ENCODE peak calls at places on chromosomes 11 and 22, in six cellular contexts. T is Peyer's patch, D is HepG2, S is colonic mucosa, E is heart left ventricle, A is lower lobe of right lung. O is an unnamed sample. For H3K4me1, the result is how much of the 10 kb centered on the place peaks cover.

GRCh38 chr11:8789864-8790263 is 107.3 kb downstream of the RPL27A start:
- DNase-seq in E (no peak), D (no peak), A (no peak), T (no peak), S (peak), O (no peak)

GRCh38 chr11:126602349-126602940 is 247.0 kb downstream of the ST3GAL4 start:
- DNase-seq in T (no peak), D (no peak), E (no peak), S (no peak), A (no peak), O (no peak)

GRCh38 chr22:43217285-43218030 is 30.5 kb upstream of the TTLL12 start:
- DNase-seq in A (no peak), S (no peak), E (no peak), D (no peak), T (no peak), O (no peak)

GRCh38 chr11:62928011-62928410 is 6.8 kb upstream of the CHRM1 start:
- DNase-seq in T (no peak), S (no peak), E (no peak), D (peak), A (no peak), O (peak)

GRCh38 chr11:78145511-78146030 is 6.1 kb upstream of the ALG8 start:
- DNase-seq in D (no peak), S (no peak), A (no peak), T (no peak), E (no peak), O (no peak)

GRCh38 chr11:5891216-5891800 is 1.7 kb upstream of the OR52E5 start:
- DNase-seq in A (no peak), D (no peak), T (no peak), E (no peak), S (no peak), O (no peak)

GRCh38 chr22:17235149-17235655 is 16.0 kb upstream of the ADA2 start:
- DNase-seq in A (peak), S (no peak), E (no peak), D (no peak), T (no peak), O (no peak)

GRCh38 chr11:11036185-11037161 is 178.6 kb upstream of the ZBED5 start:
- DNase-seq in T (no peak), D (peak), S (peak), E (peak), A (no peak), O (peak)

GRCh38 chr11:122724520-122724919 is 69.0 kb downstream of the UBASH3B start:
- DNase-seq in D (no peak), S (no peak), T (no peak), E (no peak), A (no peak), O (no peak)

GRCh38 chr22:21941921-21942320 is 10.7 kb downstream of the PPM1F start:
- DNase-seq in E (no peak), D (no peak), T (no peak), S (no peak), A (no peak), O (no peak)
- H3K4me1 ChIP-seq in E (half or more), D (under half), T (under half), S (under half), A (half or more), O (under half)

GRCh38 chr11:61581030-61581928 is at the start of gene SYT7:
- DNase-seq in E (peak), D (peak), T (peak), S (peak), A (peak), O (peak)
- TF ChIP-seq CTCF in E (no peak), D (peak), T (no peak), S (no peak), A (no peak), O (no peak)

GRCh38 chr11:30992513-30992849 is 377.1 kb downstream of the DCDC1 start:
- DNase-seq in T (no peak), D (peak), S (no peak), E (no peak), A (no peak), O (no peak)
- H3K4me3 ChIP-seq in T (no peak), D (peak), S (no peak), E (no peak), A (no peak), O (no peak)

GRCh38 chr11:68215087-68215445 is 2.0 kb upstream of the KMT5B start:
- DNase-seq in S (no peak), E (no peak), A (peak), T (peak), D (no peak), O (no peak)
- H3K4me1 ChIP-seq in S (under half), E (under half), A (under half), T (under half), D (half or more), O (under half)

DNA sequence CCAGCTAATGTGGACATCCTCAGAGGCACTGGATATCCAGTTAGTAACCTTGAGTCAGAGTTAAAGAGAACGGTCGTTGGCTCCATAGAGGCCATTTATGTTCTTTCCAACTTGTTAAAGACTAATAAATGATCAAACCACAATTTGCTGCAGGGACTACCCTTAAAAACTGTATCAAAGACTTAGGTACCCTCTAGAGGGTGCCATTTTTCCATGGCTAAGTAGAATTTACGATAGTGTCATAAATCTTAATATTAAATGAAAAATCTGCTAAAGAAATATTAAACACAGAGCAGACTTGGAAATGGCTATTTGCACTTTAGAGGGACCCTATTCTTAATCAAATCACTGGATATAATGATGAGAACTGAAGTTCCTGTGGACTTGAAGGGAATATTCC is 685.2 kb upstream of the CHORDC1 start:
- DNase-seq in D (no peak), A (no peak), T (no peak), S (no peak), E (no peak), O (no peak)
- TF ChIP-seq CTCF in D (no peak), A (no peak), T (no peak), S (no peak), E (no peak), O (peak)

GRCh38 chr22:45318168-45318557 is 8.4 kb downstream of the FAM118A start:
- DNase-seq in D (no peak), S (peak), E (peak), A (peak), T (peak), O (peak)
- H3K4me3 ChIP-seq in D (no peak), S (no peak), E (peak), A (no peak), T (no peak), O (peak)

GRCh38 chr11:83282084-83282716 is 4.0 kb downstream of the CCDC90B start:
- DNase-seq in T (no peak), S (no peak), E (no peak), A (no peak), D (no peak), O (no peak)
- H3K4me1 ChIP-seq in T (under half), S (under half), E (under half), A (under half), D (under half), O (under half)

GRCh38 chr22:19766506-19767426 is 6.2 kb downstream of the TBX1 start:
- DNase-seq in S (peak), E (no peak), A (peak), D (no peak), T (peak), O (no peak)
- TF ChIP-seq CTCF in S (no peak), E (peak), A (peak), D (peak), T (peak), O (no peak)

GRCh38 chr11:65526744-65527143 is 1.9 kb downstream of the SCYL1 start:
- DNase-seq in A (no peak), T (no peak), S (no peak), E (no peak), D (no peak), O (no peak)
- H3K4me3 ChIP-seq in A (no peak), T (no peak), S (no peak), E (no peak), D (no peak), O (no peak)

GRCh38 chr11:64881476-64881875 is 3.1 kb upstream of the EHD1 start:
- DNase-seq in E (no peak), A (no peak), T (no peak), S (no peak), D (no peak), O (no peak)
- H3K4me1 ChIP-seq in E (under half), A (half or more), T (under half), S (under half), D (half or more), O (under half)

O was measured in BE2C.